ENCODE peak calls at places on chromosomes 11 and 22, in six cellular contexts. H, M, F, E, L and Y are unnamed samples.

GRCh38 chr11:56855217-56855616 is 106.7 kb upstream of the OR9G4 start:
- DNase-seq in H (no peak), M (no peak), F (no peak), E (no peak), L (no peak), Y (no peak)

GRCh38 chr11:73317373-73317772 is 9.3 kb downstream of the ARHGEF17 start:
- DNase-seq in H (no peak), M (no peak), F (no peak), E (no peak), L (no peak), Y (no peak)

GRCh38 chr22:41915035-41915782 is at the start of gene SHISA8:
- DNase-seq in H (peak), M (no peak), F (peak), E (peak), L (peak), Y (no peak)

GRCh38 chr11:134500621-134501020 is 88.6 kb upstream of the B3GAT1 start:
- DNase-seq in H (no peak), M (no peak), F (no peak), E (no peak), L (no peak), Y (no peak)

GRCh38 chr22:36332623-36333331 is 55.0 kb downstream of the MYH9 start:
- DNase-seq in H (peak), M (no peak), F (peak), E (peak), L (no peak), Y (peak)

GRCh38 chr11:12938590-12939247 is 70.4 kb upstream of the RASSF10 start:
- DNase-seq in H (no peak), M (no peak), F (no peak), E (no peak), L (no peak), Y (no peak)

GRCh38 chr22:45717787-45718186 is 46.2 kb downstream of the ATXN10 start:
- DNase-seq in H (no peak), M (no peak), F (no peak), E (peak), L (no peak), Y (peak)

GRCh38 chr11:101091781-101092180 is 37.8 kb downstream of the PGR start:
- DNase-seq in H (no peak), M (no peak), F (no peak), E (peak), L (no peak), Y (no peak)

GRCh38 chr11:6911946-6912345 is 8.9 kb upstream of the OR2D3 start:
- DNase-seq in H (peak), M (no peak), F (no peak), E (no peak), L (no peak), Y (peak)

GRCh38 chr11:3949132-3949531 is 93.7 kb downstream of the STIM1 start:
- DNase-seq in H (no peak), M (no peak), F (no peak), E (no peak), L (no peak), Y (no peak)

GRCh38 chr11:134751825-134752224 is 339.8 kb upstream of the B3GAT1 start:
- DNase-seq in H (no peak), M (no peak), F (no peak), E (no peak), L (no peak), Y (no peak)

GRCh38 chr11:33135216-33135615 is 26.1 kb downstream of the CSTF3 start:
- DNase-seq in H (peak), M (no peak), F (no peak), E (peak), L (no peak), Y (peak)

GRCh38 chr11:61972796-61973602 is 5.6 kb upstream of the FTH1 start:
- DNase-seq in H (peak), M (no peak), F (no peak), E (no peak), L (no peak), Y (peak)

GRCh38 chr22:20395897-20396287 is 1.9 kb downstream of the ZNF74 start:
- DNase-seq in H (no peak), M (no peak), F (no peak), E (no peak), L (no peak), Y (no peak)

GRCh38 chr22:20392983-20393704 is 807 bp upstream of the ZNF74 start:
- DNase-seq in H (no peak), M (no peak), F (no peak), E (no peak), L (no peak), Y (no peak)

GRCh38 chr22:20391222-20391621 is 2.7 kb upstream of the ZNF74 start:
- DNase-seq in H (no peak), M (no peak), F (no peak), E (no peak), L (no peak), Y (no peak)

GRCh38 chr22:20395181-20395896 is 1.4 kb downstream of the ZNF74 start:
- DNase-seq in H (no peak), M (no peak), F (no peak), E (no peak), L (no peak), Y (no peak)

DNA sequence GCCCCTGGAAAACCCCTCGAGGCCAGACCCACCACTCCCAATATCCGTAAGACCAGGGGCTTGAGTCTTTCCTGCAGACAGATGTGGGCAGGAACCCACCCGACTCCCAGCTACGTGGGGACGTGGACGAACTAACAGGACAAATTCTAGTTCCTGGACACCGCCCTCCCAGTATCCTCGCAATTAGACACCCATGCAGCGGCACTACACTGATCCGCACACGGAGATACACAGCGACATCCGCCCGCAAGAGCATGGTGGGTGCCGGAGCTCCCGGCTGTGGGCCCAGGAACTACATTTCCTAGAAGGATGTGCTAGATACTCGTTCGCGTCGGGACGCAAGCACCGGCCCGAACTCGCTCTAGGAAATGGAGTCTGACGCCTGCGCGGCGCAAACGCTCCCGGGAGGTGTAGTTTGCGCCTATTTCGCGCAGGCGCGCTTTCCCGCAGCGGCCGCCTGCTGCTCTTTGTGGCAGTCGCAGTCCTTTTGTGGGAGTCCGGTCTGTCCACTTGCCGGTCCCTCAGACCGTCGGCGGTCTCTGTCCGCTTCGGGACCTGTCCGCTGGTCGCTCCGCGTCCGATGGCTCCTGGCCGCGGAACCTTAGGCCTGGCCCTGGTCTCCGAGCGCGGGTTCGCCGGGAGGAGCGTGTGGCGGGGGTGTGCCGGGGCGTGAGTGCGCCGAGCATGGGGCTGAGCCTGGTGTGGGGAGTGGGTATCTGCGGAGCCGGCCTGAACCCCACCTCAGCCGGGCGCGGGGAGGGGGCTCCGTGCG is at the start of gene ZNF74:
- DNase-seq in H (peak), M (peak), F (peak), E (peak), L (peak), Y (peak)
- TF ChIP-seq CTCF in H (no peak), M (no peak), F (no peak), E (no peak), L (no peak), Y (peak)

GRCh38 chr22:38989461-38989860 is 7.3 kb downstream of the APOBEC3B start:
- DNase-seq in H (no peak), M (no peak), F (no peak), E (no peak), L (no peak), Y (no peak)
- TF ChIP-seq CTCF in H (no peak), M (no peak), F (no peak), E (no peak), L (no peak), Y (no peak)

GRCh38 chr11:124938206-124938765 is 2.4 kb upstream of the HEPACAM start:
- DNase-seq in H (peak), M (no peak), F (no peak), E (peak), L (no peak), Y (no peak)

GRCh38 chr11:124937336-124937935 is 1.6 kb upstream of the HEPACAM start:
- DNase-seq in H (no peak), M (no peak), F (no peak), E (no peak), L (no peak), Y (no peak)

GRCh38 chr11:124938970-124939369 is 3.1 kb upstream of the HEPACAM start:
- DNase-seq in H (no peak), M (no peak), F (no peak), E (no peak), L (no peak), Y (no peak)

GRCh38 chr11:124935548-124936514 is at the start of gene HEPACAM:
- DNase-seq in H (no peak), M (no peak), F (no peak), E (no peak), L (no peak), Y (no peak)

DNA sequence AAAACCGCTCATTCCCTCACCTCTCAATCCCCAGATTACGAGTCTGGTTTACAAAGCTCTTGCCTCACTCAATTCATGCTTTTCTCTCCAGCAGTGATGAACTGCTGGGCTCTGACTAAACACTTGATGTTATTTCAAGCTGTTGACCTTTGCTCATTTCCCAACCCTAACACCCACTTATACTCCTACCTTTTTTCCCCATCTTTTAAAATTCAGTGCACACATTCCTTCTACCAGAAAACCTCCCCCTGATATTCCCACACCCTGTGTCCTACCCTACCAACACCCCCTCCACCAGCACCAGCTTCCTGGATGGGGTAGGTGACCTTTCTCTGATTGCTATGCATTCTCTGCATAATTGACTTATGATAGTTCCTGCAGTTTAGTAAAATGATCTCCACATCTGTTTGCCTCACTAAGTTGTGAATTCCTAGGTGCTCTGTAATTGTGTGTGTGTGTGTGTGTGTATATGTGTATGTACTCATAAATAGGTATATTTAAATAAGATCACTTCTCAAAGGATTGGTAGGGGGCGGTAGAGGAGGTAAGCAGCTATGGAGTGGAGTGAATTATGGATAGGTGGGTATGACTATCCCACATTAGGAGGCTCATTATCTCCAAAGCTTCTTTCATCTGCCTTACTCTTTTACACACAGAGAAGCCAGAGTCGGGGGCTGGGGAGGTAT is 842 bp downstream of the HEPACAM start:
- DNase-seq in H (peak), M (no peak), F (no peak), E (peak), L (no peak), Y (peak)
- TF ChIP-seq CTCF in H (peak), M (peak), F (no peak), E (peak), L (no peak), Y (peak)

GRCh38 chr22:50267591-50268390 is 2.4 kb downstream of the MAPK11 start:
- DNase-seq in H (peak), M (no peak), F (peak), E (peak), L (peak), Y (peak)
- TF ChIP-seq CTCF in H (peak), M (no peak), F (no peak), E (peak), L (no peak), Y (peak)

DNA sequence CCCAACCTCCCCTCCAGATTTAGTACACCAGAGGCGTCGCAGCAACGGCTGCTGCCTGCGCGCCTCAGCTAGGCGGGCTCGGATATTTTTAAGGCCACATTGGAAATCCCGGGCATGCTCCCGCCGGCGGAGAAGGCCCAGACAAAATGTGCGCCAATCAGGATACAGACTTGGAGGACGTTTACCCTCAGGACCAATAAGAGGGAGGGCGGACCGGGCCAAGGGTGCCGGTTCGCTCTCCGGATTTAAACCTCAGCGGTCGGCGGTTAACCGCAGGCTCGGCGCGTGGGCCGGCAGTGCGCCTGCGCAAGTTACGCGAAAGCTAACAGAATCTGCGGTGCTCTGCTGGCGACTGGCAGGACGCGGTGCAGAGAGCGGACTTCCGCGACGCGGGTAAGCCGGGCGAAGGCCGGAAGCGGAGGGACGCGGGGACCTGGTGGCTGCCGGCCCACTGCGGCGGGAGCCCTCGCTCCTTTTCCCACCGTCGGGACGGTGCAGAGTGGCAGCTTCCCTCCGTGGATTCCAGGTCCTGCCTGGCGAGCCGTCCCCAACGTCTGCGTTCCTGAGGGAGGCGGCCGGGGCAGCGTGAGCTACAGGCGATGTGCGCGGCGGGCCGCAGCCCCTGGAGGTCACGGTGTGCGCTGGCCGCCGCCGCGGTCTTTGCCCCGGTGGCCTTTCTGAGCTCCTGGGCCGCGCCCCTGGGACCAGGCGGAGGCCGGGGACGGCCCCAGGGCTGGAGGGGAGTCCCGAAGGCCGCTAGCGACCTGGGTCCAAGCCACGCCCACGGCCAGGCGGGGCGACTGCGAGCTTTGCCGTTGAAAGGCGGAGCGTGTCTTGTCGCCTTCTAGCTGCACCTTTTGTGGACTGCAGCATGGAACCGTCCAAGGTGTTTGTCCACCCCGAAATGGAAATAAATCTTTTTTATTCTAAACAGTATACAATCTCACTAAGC is at the start of gene HYLS1:
- DNase-seq in H (peak), M (peak), F (peak), E (peak), L (peak), Y (peak)
- TF ChIP-seq CTCF in H (peak), M (peak), F (no peak), E (peak), L (peak), Y (peak)

GRCh38 chr22:27994481-27995331 is 75.7 kb upstream of the PITPNB start:
- DNase-seq in H (no peak), M (no peak), F (no peak), E (no peak), L (no peak), Y (no peak)
- TF ChIP-seq CTCF in H (no peak), M (no peak), F (no peak), E (no peak), L (no peak), Y (no peak)

GRCh38 chr22:31103899-31104694 is 3.3 kb downstream of the SELENOM start:
- DNase-seq in H (no peak), M (no peak), F (no peak), E (no peak), L (peak), Y (no peak)

GRCh38 chr22:31105282-31105929 is 2.0 kb downstream of the SELENOM start:
- DNase-seq in H (no peak), M (no peak), F (no peak), E (no peak), L (no peak), Y (no peak)

GRCh38 chr22:31106001-31106571 is 1.3 kb downstream of the SELENOM start:
- DNase-seq in H (no peak), M (no peak), F (peak), E (peak), L (no peak), Y (peak)

GRCh38 chr22:31103111-31103510 is 4.3 kb downstream of the SELENOM start:
- DNase-seq in H (no peak), M (no peak), F (no peak), E (no peak), L (no peak), Y (no peak)

DNA sequence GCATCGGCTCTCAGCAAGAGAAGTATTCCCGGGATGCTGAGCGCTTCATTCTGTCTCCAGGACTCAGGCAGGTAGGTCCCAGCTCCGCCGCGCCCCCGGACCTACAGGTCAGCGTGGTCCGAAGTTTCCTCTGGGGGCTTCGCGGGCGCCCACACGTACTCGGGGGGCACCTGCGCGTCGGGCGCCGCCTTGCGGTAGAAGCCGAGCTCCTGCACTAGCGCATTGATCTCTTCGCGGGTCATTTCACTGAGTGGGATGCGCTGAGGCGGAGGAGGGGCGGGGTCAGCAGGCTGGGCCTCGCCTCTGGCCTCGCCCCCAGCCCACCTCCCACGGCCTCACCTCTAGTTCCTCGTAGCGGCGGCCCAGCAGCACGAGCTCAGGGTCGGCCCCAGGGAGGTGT is 2.5 kb downstream of the SELENOM start:
- DNase-seq in H (no peak), M (no peak), F (peak), E (no peak), L (peak), Y (no peak)
- TF ChIP-seq CTCF in H (no peak), M (peak), F (peak), E (no peak), L (peak), Y (no peak)